ENCODE peak calls at places on chromosomes 1 and 21, in nine cellular contexts. Q is fibroblast of lung, A is RWPE1, E is sigmoid colon, D is right lobe of liver, H is ovary, B is A549, M is body of pancreas, C is AG04450. Y is an unnamed sample.

GRCh38 chr1:197677752-197678295 is 97.5 kb downstream of the DENND1B start:
- DNase-seq in H (no peak), B (no peak), A (no peak), D (no peak), M (no peak), E (no peak), Q (no peak), C (no peak), Y (no peak)

GRCh38 chr21:44869860-44870747 is 3.4 kb downstream of the PTTG1IP start:
- DNase-seq in B (peak), E (peak), H (peak), C (peak), Q (peak), D (no peak), M (peak), A (peak), Y (peak)

GRCh38 chr1:99808391-99809115 is 41.6 kb upstream of the AGL start:
- DNase-seq in C (peak), Q (peak), E (peak), B (peak), A (peak), M (no peak), H (no peak), D (no peak), Y (no peak)

GRCh38 chr1:47703981-47704596 is 266.2 kb downstream of the FOXD2 start:
- DNase-seq in B (peak), C (no peak), A (peak), H (no peak), M (no peak), D (no peak), E (no peak), Q (peak), Y (no peak)

GRCh38 chr1:200096774-200097173 is 69.3 kb downstream of the NR5A2 start:
- DNase-seq in M (no peak), D (no peak), C (no peak), B (no peak), E (no peak), H (no peak), Q (no peak), A (no peak), Y (no peak)

GRCh38 chr1:20280906-20281305 is 9.8 kb upstream of the VWA5B1 start:
- DNase-seq in A (no peak), Q (no peak), B (no peak), H (no peak), D (no peak), E (no peak), C (no peak), M (no peak), Y (no peak)

GRCh38 chr21:14581902-14582457 is 35.9 kb upstream of the SAMSN1 start:
- DNase-seq in B (no peak), E (no peak), A (no peak), M (no peak), D (no peak), H (no peak), Q (no peak), C (no peak), Y (no peak)

GRCh38 chr1:29650041-29650400 is 413.7 kb downstream of the PTPRU start:
- DNase-seq in D (peak), C (no peak), Q (no peak), B (no peak), H (no peak), E (no peak), M (no peak), A (peak), Y (no peak)

GRCh38 chr1:108551157-108551862 is 8.6 kb upstream of the EEIG2 start:
- DNase-seq in C (no peak), D (no peak), A (no peak), M (no peak), H (no peak), Q (no peak), E (no peak), B (no peak), Y (no peak)

GRCh38 chr1:51439053-51439452 is 80.0 kb downstream of the EPS15 start:
- DNase-seq in E (no peak), H (no peak), M (no peak), C (no peak), A (no peak), Q (no peak), B (no peak), D (no peak), Y (no peak)

GRCh38 chr1:91098299-91098901 is 76.6 kb upstream of the ZNF644 start:
- DNase-seq in C (no peak), D (no peak), Q (peak), E (no peak), A (no peak), B (no peak), M (no peak), H (no peak), Y (no peak)

GRCh38 chr1:3352084-3352951 is 102.1 kb upstream of the ARHGEF16 start:
- DNase-seq in H (peak), E (peak), B (no peak), M (peak), D (no peak), A (no peak), Q (peak), C (no peak), Y (no peak)

GRCh38 chr1:91831132-91831930 is 54.6 kb downstream of the TGFBR3 start:
- DNase-seq in C (no peak), D (no peak), E (peak), A (no peak), M (no peak), Q (peak), H (no peak), B (no peak), Y (no peak)

GRCh38 chr21:25080706-25081495 is 526.4 kb downstream of the MRPL39 start:
- DNase-seq in H (no peak), M (no peak), E (no peak), A (no peak), Q (peak), C (no peak), B (no peak), D (no peak), Y (no peak)

GRCh38 chr21:15993951-15994350 is 264.2 kb downstream of the USP25 start:
- DNase-seq in Q (no peak), E (no peak), B (no peak), M (no peak), C (no peak), H (no peak), A (no peak), D (no peak), Y (no peak)

GRCh38 chr21:14545906-14546480 is at the start of gene SAMSN1:
- DNase-seq in E (peak), H (no peak), Q (no peak), M (no peak), C (no peak), B (no peak), A (no peak), D (no peak), Y (no peak)

GRCh38 chr1:113375878-113376277 is 14.4 kb upstream of the MAGI3 start:
- DNase-seq in M (no peak), B (no peak), C (no peak), Q (no peak), H (no peak), E (no peak), D (no peak), A (no peak), Y (no peak)

GRCh38 chr1:75053207-75053606 is 81.0 kb upstream of the LHX8 start:
- DNase-seq in E (no peak), D (no peak), M (no peak), H (no peak), C (no peak), A (no peak), B (peak), Q (no peak), Y (no peak)

GRCh38 chr21:35971824-35972223 is 88.5 kb downstream of the SETD4 start:
- DNase-seq in D (no peak), A (no peak), C (no peak), M (no peak), H (no peak), E (no peak), Q (no peak), B (no peak), Y (no peak)

GRCh38 chr1:150902751-150903150 is 15.8 kb downstream of the CTXND2 start:
- DNase-seq in Q (no peak), A (no peak), B (no peak), C (no peak), E (no peak), H (no peak), M (no peak), D (no peak), Y (no peak)

GRCh38 chr1:109249654-109250401 is 489 bp downstream of the CELSR2 start:
- DNase-seq in M (no peak), H (peak), D (no peak), Q (no peak), A (no peak), E (peak), C (no peak), B (no peak), Y (no peak)

GRCh38 chr1:7491089-7491817 is 279.8 kb upstream of the VAMP3 start:
- DNase-seq in H (no peak), E (no peak), C (no peak), D (no peak), Q (peak), A (no peak), B (no peak), M (no peak), Y (no peak)

GRCh38 chr1:108719253-108719652 is 6.5 kb downstream of the FNDC7 start:
- DNase-seq in D (no peak), B (no peak), E (no peak), M (no peak), Q (no peak), A (no peak), H (no peak), C (no peak), Y (no peak)

GRCh38 chr1:154607084-154607747 is 770 bp downstream of the ADAR start:
- DNase-seq in C (no peak), E (no peak), M (no peak), D (no peak), Q (peak), B (peak), H (no peak), A (no peak), Y (no peak)

GRCh38 chr1:150293433-150294253 is at the start of gene MRPS21:
- DNase-seq in H (peak), E (peak), A (peak), M (peak), C (peak), Q (peak), D (peak), B (peak), Y (peak)

GRCh38 chr1:168728452-168729404 is at the start of gene DPT:
- DNase-seq in D (no peak), C (no peak), Q (peak), A (no peak), E (peak), H (no peak), B (no peak), M (no peak), Y (no peak)

GRCh38 chr1:168729405-168729802 is 398 bp upstream of the DPT start:
- DNase-seq in H (no peak), A (no peak), E (no peak), Q (no peak), B (no peak), C (no peak), M (no peak), D (no peak), Y (no peak)

GRCh38 chr1:168726311-168726710 is 2.7 kb downstream of the DPT start:
- DNase-seq in Q (peak), A (no peak), M (no peak), C (no peak), B (no peak), H (peak), D (no peak), E (peak), Y (no peak)

GRCh38 chr1:168725060-168725459 is 3.9 kb downstream of the DPT start:
- DNase-seq in Q (no peak), H (no peak), M (no peak), B (no peak), C (no peak), E (no peak), A (no peak), D (no peak), Y (no peak)

DNA sequence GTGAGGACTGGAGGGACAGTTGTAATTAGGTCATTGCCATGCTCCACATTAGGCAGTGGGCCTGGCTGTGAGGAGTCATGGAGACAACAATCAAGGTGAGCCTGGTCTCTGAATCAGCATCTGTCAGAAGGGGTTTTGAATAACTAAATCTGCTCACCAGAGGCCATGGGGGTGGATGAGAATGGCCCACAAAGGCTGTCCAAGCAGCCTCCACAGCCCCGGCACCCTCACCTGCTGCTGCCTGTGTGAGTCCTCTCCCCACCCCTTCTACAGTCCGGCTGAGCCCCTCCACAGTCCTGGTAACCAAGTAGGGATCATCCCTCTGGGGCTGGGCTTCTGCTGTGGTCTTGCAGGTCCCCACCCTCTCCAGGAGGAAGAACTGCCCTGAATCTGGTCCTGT is 2.3 kb downstream of the DPT start:
- DNase-seq in B (no peak), A (no peak), Q (no peak), H (no peak), E (no peak), M (no peak), C (no peak), D (no peak), Y (no peak)
- H3K27ac ChIP-seq in B (no peak), A (no peak), Q (no peak), H (peak), E (peak), M (no peak), C (no peak), D (no peak), Y (no peak)

DNA sequence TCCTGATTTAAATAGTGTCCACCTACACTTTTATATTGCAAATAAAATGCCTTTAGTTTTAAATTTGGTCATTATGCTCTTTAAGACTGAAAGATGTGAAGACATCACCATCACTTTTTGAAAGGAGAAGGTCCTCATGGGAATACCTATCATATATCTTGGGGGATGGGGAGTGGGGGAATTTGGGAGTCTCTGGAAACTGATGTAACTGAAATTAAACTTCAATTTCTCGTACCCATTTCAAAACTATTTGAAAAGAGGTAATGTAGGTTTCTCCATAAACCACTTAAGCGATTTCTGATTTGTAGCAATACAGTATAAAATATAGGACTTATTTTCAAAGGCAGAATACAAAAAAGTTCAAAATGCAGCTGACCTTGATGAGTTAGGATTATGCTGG is 924 bp downstream of the EXTL2 start:
- DNase-seq in H (no peak), B (no peak), E (no peak), D (no peak), A (no peak), M (no peak), Q (no peak), C (no peak), Y (no peak)
- TF ChIP-seq CTCF in H (no peak), B (no peak), E (no peak), D (no peak), A (no peak), M (no peak), Q (no peak), C (no peak), Y (no peak)

DNA sequence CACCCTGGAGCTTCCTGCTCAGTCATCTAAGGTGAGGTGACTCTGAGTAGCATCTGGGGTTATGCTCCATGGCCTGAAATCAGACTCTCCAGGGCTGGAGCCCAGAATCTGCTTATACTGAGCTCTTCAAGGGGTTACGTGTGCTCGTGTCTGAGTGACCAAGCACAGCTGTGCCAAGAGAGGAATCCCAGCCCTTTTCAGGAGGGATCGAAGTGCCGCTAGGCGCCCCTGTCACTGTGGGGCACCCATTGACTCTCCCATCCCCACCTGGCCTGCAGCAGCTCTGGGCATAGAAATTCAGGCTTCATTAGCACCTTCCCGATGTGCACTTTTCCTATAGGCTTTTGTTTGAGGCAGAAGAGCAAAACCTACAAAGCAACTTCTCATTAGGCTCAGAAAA is 13.8 kb downstream of the VASH2 start:
- DNase-seq in E (no peak), H (no peak), C (no peak), Q (no peak), A (no peak), M (no peak), B (no peak), D (no peak), Y (no peak)
- H3K27ac ChIP-seq in E (no peak), H (no peak), C (no peak), Q (no peak), A (no peak), M (no peak), B (no peak), D (no peak), Y (no peak)

GRCh38 chr1:178869114-178869697 is 1.7 kb downstream of the ANGPTL1 start:
- DNase-seq in B (no peak), C (no peak), A (no peak), E (no peak), Q (peak), D (no peak), H (no peak), M (no peak), Y (no peak)

GRCh38 chr1:178868700-178869099 is 2.2 kb downstream of the ANGPTL1 start:
- DNase-seq in A (no peak), D (no peak), H (no peak), C (no peak), Q (no peak), M (no peak), B (no peak), E (no peak), Y (no peak)

GRCh38 chr1:178864326-178864725 is 6.6 kb downstream of the ANGPTL1 start:
- DNase-seq in A (no peak), E (no peak), D (no peak), H (no peak), B (no peak), Q (peak), M (no peak), C (no peak), Y (no peak)

GRCh38 chr1:178870944-178871343 is at the start of gene ANGPTL1:
- DNase-seq in Q (peak), M (no peak), E (no peak), A (no peak), H (no peak), B (no peak), D (no peak), C (peak), Y (no peak)

DNA sequence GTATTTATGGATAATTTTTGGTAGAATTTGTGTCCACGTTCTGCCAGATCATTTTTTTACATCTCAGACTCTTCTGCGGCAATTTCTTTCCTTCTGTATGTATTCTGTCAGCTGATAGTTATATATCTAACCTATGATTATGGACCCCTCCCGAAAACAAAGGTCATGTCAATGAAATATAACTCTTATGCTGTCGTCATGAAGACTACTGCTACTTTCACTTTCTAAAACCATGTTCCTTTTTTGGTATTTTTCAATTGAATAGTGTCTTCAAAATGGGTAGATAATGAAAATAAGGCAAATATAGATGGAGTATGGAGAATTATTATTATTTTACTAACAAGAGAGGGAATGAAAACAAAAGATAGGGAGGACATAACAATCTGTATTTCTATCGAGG is 3.2 kb downstream of the ANGPTL1 start:
- DNase-seq in Q (no peak), E (no peak), H (no peak), M (no peak), B (no peak), D (no peak), C (no peak), A (no peak), Y (no peak)
- TF ChIP-seq CTCF in Q (no peak), E (no peak), H (no peak), M (no peak), B (no peak), D (no peak), C (no peak), A (no peak), Y (no peak)

GRCh38 chr1:41891403-41891896 is 27.3 kb downstream of the HIVEP3 start:
- DNase-seq in B (no peak), A (peak), E (no peak), M (peak), D (peak), Q (peak), C (no peak), H (no peak), Y (no peak)
- H3K27ac ChIP-seq in B (peak), A (peak), E (peak), M (peak), D (peak), Q (peak), C (peak), H (peak), Y (peak)

GRCh38 chr21:34921151-34921550 is 128.0 kb downstream of the RUNX1 start:
- DNase-seq in D (no peak), M (no peak), H (no peak), B (no peak), Q (no peak), A (no peak), C (no peak), E (no peak), Y (no peak)
- TF ChIP-seq CTCF in D (no peak), M (no peak), H (no peak), B (no peak), Q (no peak), A (no peak), C (no peak), E (no peak), Y (no peak)

GRCh38 chr1:94603663-94604062 is 62.1 kb upstream of the F3 start:
- DNase-seq in E (no peak), H (no peak), B (no peak), D (no peak), C (no peak), A (no peak), Q (no peak), M (no peak), Y (no peak)
- H3K27ac ChIP-seq in E (no peak), H (no peak), B (no peak), D (no peak), C (no peak), A (no peak), Q (no peak), M (no peak), Y (no peak)

GRCh38 chr1:23958810-23959460 is 693 bp upstream of the PNRC2 start:
- DNase-seq in E (peak), B (peak), D (peak), A (peak), C (peak), M (peak), Q (peak), H (peak), Y (peak)
- TF ChIP-seq CTCF in E (no peak), B (no peak), D (peak), A (peak), C (peak), M (peak), Q (peak), H (no peak), Y (peak)

GRCh38 chr1:184483101-184483813 is 96.4 kb downstream of the C1orf21 start:
- DNase-seq in B (no peak), A (no peak), E (peak), H (no peak), C (peak), Q (peak), D (no peak), M (peak), Y (no peak)
- H3K27ac ChIP-seq in B (no peak), A (no peak), E (peak), H (peak), C (peak), Q (peak), D (no peak), M (no peak), Y (no peak)

Y was measured in RWPE2.